ENCODE peak calls at places on chromosomes 2 and 18, in four cellular contexts. R is PC-9, M is endodermal cell, O is A549. U is an unnamed sample.

GRCh38 chr2:177348735-177349693 is 43.6 kb upstream of the AGPS start:
- DNase-seq in R (no peak), M (no peak), O (no peak), U (no peak)

GRCh38 chr2:151774506-151774905 is 40.2 kb upstream of the NEB start:
- DNase-seq in R (no peak), M (no peak), O (no peak), U (no peak)

GRCh38 chr2:220946552-220946951 is 625.6 kb downstream of the EPHA4 start:
- DNase-seq in R (no peak), M (no peak), O (no peak), U (peak; percentile 28)

GRCh38 chr2:71933467-71934319 is 214.0 kb downstream of the CYP26B1 start:
- DNase-seq in R (no peak), M (peak; percentile 72), O (peak; percentile 69), U (no peak)

GRCh38 chr2:101830555-101830954 is 133.0 kb downstream of the MAP4K4 start:
- DNase-seq in R (no peak), M (no peak), O (no peak), U (no peak)

GRCh38 chr2:29281585-29281984 is 166.4 kb downstream of the CLIP4 start:
- DNase-seq in R (peak; percentile 79), M (peak; percentile 39), O (peak; percentile 53), U (no peak)

GRCh38 chr2:47016172-47016913 is 100.7 kb upstream of the MCFD2 start:
- DNase-seq in R (peak; percentile 87), M (peak; percentile 74), O (peak; percentile 82), U (no peak)

GRCh38 chr2:16031848-16032159 is 91.5 kb downstream of the MYCN start:
- DNase-seq in R (no peak), M (no peak), O (no peak), U (no peak)

GRCh38 chr2:131041402-131042160 is 51.7 kb downstream of the FAM168B start:
- DNase-seq in R (no peak), M (no peak), O (no peak), U (no peak)

GRCh38 chr2:182784777-182785176 is 68.7 kb downstream of the DNAJC10 start:
- DNase-seq in R (no peak), M (no peak), O (peak; percentile 36), U (no peak)

GRCh38 chr2:28702415-28702859 is 49.2 kb upstream of the PPP1CB start:
- DNase-seq in R (no peak), M (no peak), O (no peak), U (no peak)

GRCh38 chr2:180413331-180413730 is 406.2 kb upstream of the CWC22 start:
- DNase-seq in R (no peak), M (no peak), O (no peak), U (no peak)

GRCh38 chr2:31944828-31945571 is 65.8 kb downstream of the MEMO1 start:
- DNase-seq in R (no peak), M (no peak), O (no peak), U (no peak)

DNA sequence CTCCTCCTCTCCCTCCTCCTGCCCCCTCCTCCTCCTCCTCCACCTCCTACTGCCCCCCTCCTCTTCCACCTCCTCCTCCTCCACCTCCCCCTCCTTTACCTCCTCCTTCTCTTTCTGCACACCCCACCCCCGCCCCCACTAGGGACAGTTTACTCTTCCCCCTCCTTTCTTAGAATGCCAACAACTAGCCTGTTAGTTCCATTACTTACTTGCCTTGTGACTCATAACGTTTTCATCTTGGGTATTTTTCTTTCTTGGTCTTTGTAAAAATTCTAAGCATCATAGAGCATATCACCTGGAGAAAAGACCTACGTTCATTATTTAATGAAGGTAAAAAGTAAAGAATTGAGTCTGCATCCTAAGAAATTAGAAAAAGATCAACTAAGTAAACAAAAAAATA is 165.3 kb downstream of the NEDD4L start:
- DNase-seq in R (no peak), M (no peak), O (no peak), U (no peak)
- H3K4me1 ChIP-seq in R (peaks cover 63% of the 10 kb centered on the region), M (peaks cover 12% of the 10 kb centered on the region), O (peaks cover 35% of the 10 kb centered on the region), U (peaks cover 51% of the 10 kb centered on the region)

GRCh38 chr2:68375522-68376040 is 10.5 kb downstream of the PLEK start:
- DNase-seq in R (no peak), M (no peak), O (no peak), U (no peak)

GRCh38 chr2:68371581-68371980 is 6.5 kb downstream of the PLEK start:
- DNase-seq in R (no peak), M (no peak), O (no peak), U (no peak)

GRCh38 chr2:68372435-68372834 is 7.4 kb downstream of the PLEK start:
- DNase-seq in R (no peak), M (no peak), O (no peak), U (no peak)

GRCh38 chr2:68371138-68371537 is 6.1 kb downstream of the PLEK start:
- DNase-seq in R (no peak), M (no peak), O (no peak), U (no peak)

GRCh38 chr2:68374184-68374583 is 9.1 kb downstream of the PLEK start:
- DNase-seq in R (no peak), M (no peak), O (no peak), U (no peak)
- H3K4me1 ChIP-seq in R (no peaks in the 10 kb centered on the region), M (no peaks in the 10 kb centered on the region), O (no peaks in the 10 kb centered on the region), U (no peaks in the 10 kb centered on the region)

GRCh38 chr2:179107737-179108136 is 57.8 kb upstream of the CCDC141 start:
- DNase-seq in R (no peak), M (no peak), O (peak; percentile 35), U (no peak)

GRCh38 chr2:179107179-179107541 is 57.2 kb upstream of the CCDC141 start:
- DNase-seq in R (no peak), M (no peak), O (no peak), U (no peak)

GRCh38 chr2:179104736-179105135 is 54.8 kb upstream of the CCDC141 start:
- DNase-seq in R (no peak), M (no peak), O (peak; percentile 62), U (no peak)

GRCh38 chr2:179106342-179107178 is 56.6 kb upstream of the CCDC141 start:
- DNase-seq in R (peak; percentile 63), M (no peak), O (peak; percentile 84), U (peak; percentile 87)
- H3K4me1 ChIP-seq in R (peaks cover 18% of the 10 kb centered on the region), M (peaks cover 3% of the 10 kb centered on the region), O (peaks cover 47% of the 10 kb centered on the region), U (peaks cover 15% of the 10 kb centered on the region)

GRCh38 chr18:70454705-70455322 is 166.0 kb downstream of the SOCS6 start:
- DNase-seq in R (peak; percentile 9), M (no peak), O (peak; percentile 76), U (peak; percentile 36)
- H3K4me1 ChIP-seq in R (no peaks in the 10 kb centered on the region), M (no peaks in the 10 kb centered on the region), O (peaks cover 19% of the 10 kb centered on the region), U (no peaks in the 10 kb centered on the region)

GRCh38 chr2:72994991-72995380 is 76.5 kb downstream of the SFXN5 start:
- DNase-seq in R (no peak), M (no peak), O (no peak), U (no peak)

GRCh38 chr2:72994282-72994990 is 77.1 kb downstream of the SFXN5 start:
- DNase-seq in R (no peak), M (peak; percentile 44), O (no peak), U (no peak)

GRCh38 chr2:72993585-72994280 is 76.4 kb downstream of the EMX1 start:
- DNase-seq in R (no peak), M (peak; percentile 41), O (no peak), U (no peak)

GRCh38 chr2:72996152-72996502 is 75.4 kb downstream of the SFXN5 start:
- DNase-seq in R (no peak), M (no peak), O (no peak), U (no peak)

DNA sequence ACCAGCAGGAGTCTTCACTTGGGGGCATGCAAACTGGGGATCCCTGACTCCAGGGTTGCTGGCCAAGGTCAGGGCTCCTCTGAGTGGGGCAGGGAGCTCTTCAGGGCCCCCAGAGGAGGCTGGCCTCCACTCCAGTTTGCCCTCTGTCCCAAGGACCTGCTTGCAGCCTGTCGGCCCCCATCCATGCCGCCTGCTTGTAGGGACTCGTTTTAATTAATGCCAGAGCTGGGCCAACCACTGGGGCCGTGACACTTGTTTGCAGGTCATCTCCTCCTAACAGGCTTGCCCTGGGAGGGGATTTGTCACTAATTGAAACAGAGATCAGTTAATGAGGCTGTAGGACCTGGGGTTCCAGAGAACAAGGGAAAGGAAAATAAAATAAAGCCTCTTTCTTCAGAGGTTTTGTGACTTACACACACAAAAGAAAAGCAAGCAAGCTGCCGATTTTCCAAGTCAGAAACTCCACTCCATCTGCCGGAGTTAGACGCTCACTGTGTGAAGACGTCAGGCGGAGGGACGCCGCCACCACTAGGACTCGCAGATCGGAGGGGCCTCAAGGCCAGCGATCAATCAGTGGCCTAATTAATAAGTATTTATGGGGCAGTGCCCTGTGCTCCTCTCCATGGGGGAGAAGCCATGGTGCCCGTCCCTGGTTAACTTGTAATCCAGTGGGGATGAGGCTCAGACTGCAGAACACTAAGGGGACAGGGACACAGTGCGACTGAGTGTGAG is 75.9 kb downstream of the SFXN5 start:
- DNase-seq in R (no peak), M (peak; percentile 47), O (no peak), U (no peak)
- H3K4me1 ChIP-seq in R (peaks cover 6% of the 10 kb centered on the region), M (no peaks in the 10 kb centered on the region), O (peaks cover 9% of the 10 kb centered on the region), U (no peaks in the 10 kb centered on the region)

U was measured in keratinocyte.